ENCODE peak calls at places on chromosome 16, in ten cellular contexts. T is neural progenitor cell; K is NCI-H1105; N is sigmoid colon; R is HuH-7; Q is Panc1; E is LHCN-M2; U is activated naive CD8-positive, alpha-beta T cell treated with anti-CD3 and anti-CD28 coated beads for 36 hours; D is head of caudate nucleus; S is anterior cingulate cortex. Z is an unnamed sample.

GRCh38 chr16:10514369-10515055 is 65.9 kb downstream of the EMP2 start:
- DNase-seq in T (peak), K (peak), N (peak), R (peak), Q (peak), E (peak), U (peak), D (peak), S (no peak), Z (peak)

GRCh38 chr16:1258906-1259759 is 3.3 kb downstream of the TPSD1 start:
- DNase-seq in T (no peak), K (no peak), N (no peak), R (no peak), Q (no peak), E (no peak), U (no peak), D (no peak), S (no peak), Z (no peak)

GRCh38 chr16:1781254-1781653 is 1.1 kb downstream of the SPSB3 start:
- DNase-seq in T (no peak), K (no peak), N (no peak), R (no peak), Q (no peak), E (no peak), U (no peak), D (no peak), S (no peak), Z (no peak)

GRCh38 chr16:8762254-8762653 is 35.2 kb downstream of the TMEM186 start:
- DNase-seq in T (no peak), K (no peak), N (no peak), R (no peak), Q (no peak), E (no peak), U (no peak), D (no peak), S (no peak), Z (no peak)

GRCh38 chr16:68605746-68606145 is 39.4 kb upstream of the CDH3 start:
- DNase-seq in T (no peak), K (no peak), N (no peak), R (no peak), Q (no peak), E (peak), U (no peak), D (no peak), S (no peak), Z (peak)

GRCh38 chr16:68265078-68265925 is 976 bp downstream of the SLC7A6 start:
- DNase-seq in T (peak), K (no peak), N (peak), R (peak), Q (no peak), E (peak), U (peak), D (no peak), S (no peak), Z (peak)

GRCh38 chr16:87360862-87361610 is 22.5 kb downstream of the FBXO31 start:
- DNase-seq in T (peak), K (no peak), N (no peak), R (no peak), Q (no peak), E (no peak), U (no peak), D (no peak), S (no peak), Z (no peak)

GRCh38 chr16:19210175-19210924 is 42.3 kb downstream of the SYT17 start:
- DNase-seq in T (no peak), K (no peak), N (no peak), R (no peak), Q (no peak), E (no peak), U (no peak), D (no peak), S (no peak), Z (peak)

GRCh38 chr16:2288701-2289100 is 20.8 kb upstream of the RNPS1 start:
- DNase-seq in T (no peak), K (no peak), N (no peak), R (no peak), Q (no peak), E (no peak), U (no peak), D (no peak), S (no peak), Z (no peak)

GRCh38 chr16:56262879-56263245 is 71.6 kb downstream of the GNAO1 start:
- DNase-seq in T (no peak), K (no peak), N (peak), R (no peak), Q (no peak), E (no peak), U (no peak), D (no peak), S (no peak), Z (no peak)

GRCh38 chr16:29852654-29853053 is 10.4 kb downstream of the CDIPT start:
- DNase-seq in T (no peak), K (no peak), N (peak), R (no peak), Q (no peak), E (no peak), U (no peak), D (no peak), S (no peak), Z (no peak)

GRCh38 chr16:67199011-67199807 is at the start of gene ELMO3:
- DNase-seq in T (peak), K (peak), N (no peak), R (no peak), Q (no peak), E (no peak), U (no peak), D (no peak), S (no peak), Z (no peak)

GRCh38 chr16:85607331-85607765 is 5.8 kb upstream of the GSE1 start:
- DNase-seq in T (peak), K (peak), N (no peak), R (no peak), Q (no peak), E (no peak), U (no peak), D (peak), S (no peak), Z (no peak)

GRCh38 chr16:68902376-68903345 is 59.3 kb downstream of the TANGO6 start:
- DNase-seq in T (peak), K (peak), N (no peak), R (peak), Q (peak), E (peak), U (no peak), D (peak), S (no peak), Z (peak)

GRCh38 chr16:66919569-66920472 is 1.1 kb upstream of the CDH16 start:
- DNase-seq in T (no peak), K (no peak), N (no peak), R (no peak), Q (no peak), E (no peak), U (no peak), D (no peak), S (no peak), Z (no peak)

GRCh38 chr16:28207425-28207824 is 4.3 kb downstream of the XPO6 start:
- DNase-seq in T (no peak), K (no peak), N (no peak), R (no peak), Q (no peak), E (no peak), U (no peak), D (no peak), S (no peak), Z (no peak)

GRCh38 chr16:9489823-9490467 is 398.5 kb downstream of the HAPSTR1 start:
- DNase-seq in T (peak), K (no peak), N (peak), R (no peak), Q (no peak), E (no peak), U (no peak), D (peak), S (peak), Z (no peak)

GRCh38 chr16:64773638-64774037 is 348.2 kb downstream of the CDH11 start:
- DNase-seq in T (no peak), K (no peak), N (no peak), R (no peak), Q (no peak), E (no peak), U (no peak), D (no peak), S (no peak), Z (no peak)

Z was measured in A172.